ENCODE peak calls at places on chromosomes 2 and 18, in four cellular contexts. E, N, J and D are unnamed samples.
A peak's percentile ranks its signal among the peaks of the same experiment; 100 is the strongest.

GRCh38 chr2:162086904-162087303 is 12.9 kb upstream of the DPP4 start:
- DNase-seq in J (no peak), E (no peak), N (no peak), D (no peak)

GRCh38 chr2:172084734-172085459 is 410 bp upstream of the DLX1 start:
- DNase-seq in J (no peak), N (peak; percentile 77), E (peak; percentile 87), D (peak; percentile 40)

GRCh38 chr2:173145454-173145853 is 69.8 kb downstream of the MAP3K20 start:
- DNase-seq in N (no peak), E (no peak), J (no peak), D (no peak)

GRCh38 chr2:28640908-28641300 is 110.7 kb upstream of the PPP1CB start:
- DNase-seq in J (no peak), N (no peak), E (no peak), D (no peak)

GRCh38 chr18:23422751-23423418 is 30.2 kb upstream of the RIOK3 start:
- DNase-seq in E (no peak), J (no peak), N (peak; percentile 87), D (no peak)

GRCh38 chr18:74539289-74539688 is 5.0 kb downstream of the CNDP1 start:
- DNase-seq in E (no peak), J (no peak), N (no peak), D (no peak)

GRCh38 chr18:22609642-22610041 is 191.9 kb upstream of the CTAGE1 start:
- DNase-seq in N (no peak), E (no peak), J (no peak), D (no peak)

GRCh38 chr2:150466770-150467640 is 20.5 kb downstream of the RND3 start:
- DNase-seq in E (no peak), J (no peak), N (no peak), D (no peak)

GRCh38 chr2:50957880-50958279 is 74.1 kb downstream of the NRXN1 start:
- DNase-seq in E (peak; percentile 11), N (no peak), J (no peak), D (no peak)

GRCh38 chr18:2805970-2806943 is 40.5 kb upstream of the EMILIN2 start:
- DNase-seq in N (no peak), E (peak; percentile 11), J (no peak), D (no peak)

GRCh38 chr18:72672364-72673151 is 128.4 kb upstream of the CBLN2 start:
- DNase-seq in N (peak; percentile 14), E (no peak), J (no peak), D (no peak)

GRCh38 chr18:74139888-74140287 is 7.7 kb downstream of the FBXO15 start:
- DNase-seq in J (no peak), N (no peak), E (no peak), D (no peak)

GRCh38 chr18:2848145-2848878 is 1.5 kb downstream of the EMILIN2 start:
- DNase-seq in N (no peak), E (no peak), J (no peak), D (peak; percentile 14)

GRCh38 chr2:124908411-124908810 is 883.3 kb downstream of the CNTNAP5 start:
- DNase-seq in N (no peak), E (no peak), J (no peak), D (no peak)

GRCh38 chr2:65465857-65466256 is 33.5 kb upstream of the SPRED2 start:
- DNase-seq in E (no peak), J (no peak), N (no peak), D (no peak)

GRCh38 chr2:120904379-120904778 is 168.7 kb downstream of the GLI2 start:
- DNase-seq in N (no peak), J (no peak), E (no peak), D (no peak)

GRCh38 chr2:109244750-109245382 is 115.9 kb downstream of the SH3RF3 start:
- DNase-seq in J (no peak), E (no peak), N (no peak), D (no peak)

GRCh38 chr2:190896477-190896876 is 15.9 kb downstream of the GLS start:
- DNase-seq in J (no peak), E (no peak), N (no peak), D (no peak)

GRCh38 chr2:241542278-241542605 is 16.3 kb upstream of the BOK start:
- DNase-seq in N (no peak), E (no peak), J (no peak), D (no peak)

GRCh38 chr2:8681786-8682692 is at the start of gene ID2:
- DNase-seq in J (peak; percentile 96), E (peak; percentile 98), N (peak; percentile 100), D (peak; percentile 94)

GRCh38 chr2:8682719-8683667 is 1.1 kb downstream of the ID2 start:
- DNase-seq in N (peak; percentile 78), J (no peak), E (no peak), D (peak; percentile 31)

GRCh38 chr2:8684421-8684884 is 2.6 kb downstream of the ID2 start:
- DNase-seq in N (peak; percentile 78), E (no peak), J (no peak), D (peak; percentile 22)

GRCh38 chr2:8685697-8686358 is 4.0 kb downstream of the ID2 start:
- DNase-seq in N (peak; percentile 84), J (peak; percentile 80), E (no peak), D (peak; percentile 73)

GRCh38 chr2:8684885-8685696 is 3.2 kb downstream of the ID2 start:
- DNase-seq in N (peak; percentile 70), E (no peak), J (no peak), D (peak; percentile 30)
- H3K27ac ChIP-seq in N (peak overlapping the region; percentile 91), E (peak overlapping the region; percentile 33), J (peak overlapping the region; percentile 52), D (peak overlapping the region; percentile 45)

GRCh38 chr2:160566717-160567116 is 73.1 kb upstream of the RBMS1 start:
- DNase-seq in J (no peak), N (no peak), E (no peak), D (no peak)
- H3K27ac ChIP-seq in J (no peak overlapping the region), N (no peak overlapping the region), E (no peak overlapping the region), D (no peak overlapping the region)

DNA sequence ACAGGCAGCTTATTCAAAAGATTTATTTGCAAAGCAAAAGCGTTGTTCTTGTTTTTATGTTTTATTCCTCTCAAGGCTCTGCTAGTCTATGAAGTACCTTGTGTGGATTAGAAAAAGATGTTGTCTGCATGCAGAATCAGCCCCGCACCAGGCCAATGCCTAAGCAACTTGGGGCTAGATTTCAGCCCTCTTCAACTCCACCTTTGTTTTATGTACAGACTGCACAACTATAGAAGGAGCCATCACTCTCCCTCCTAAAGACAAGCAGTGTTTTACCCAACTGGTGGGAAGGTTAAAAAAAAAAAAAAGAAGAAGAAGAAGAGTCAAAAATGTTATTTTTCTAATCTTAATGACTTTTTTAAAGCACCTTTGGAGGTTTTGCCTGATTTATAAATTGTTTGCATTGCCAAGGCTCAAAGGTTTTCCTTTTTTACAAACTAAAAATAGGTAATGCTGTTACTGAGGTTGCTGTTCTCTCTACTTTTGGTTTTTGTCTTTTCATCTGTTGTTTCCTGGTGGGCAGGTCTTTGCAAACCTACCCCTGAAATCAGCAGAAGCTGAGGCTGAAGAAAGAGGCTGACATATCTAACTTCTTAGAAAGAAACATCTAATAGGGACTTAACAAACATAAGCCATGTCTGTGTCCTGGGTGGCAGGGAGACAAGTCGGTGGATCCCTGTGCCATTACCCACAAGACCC is 164.0 kb downstream of the SLC39A10 start:
- DNase-seq in J (no peak), E (no peak), N (no peak), D (no peak)
- H3K27ac ChIP-seq in J (no peak overlapping the region), E (no peak overlapping the region), N (no peak overlapping the region), D (no peak overlapping the region)

GRCh38 chr2:36408198-36408703 is 52.7 kb downstream of the CRIM1 start:
- DNase-seq in E (peak; percentile 34), J (no peak), N (no peak), D (no peak)

GRCh38 chr2:36409971-36410370 is 54.4 kb downstream of the CRIM1 start:
- DNase-seq in N (no peak), E (no peak), J (no peak), D (no peak)

GRCh38 chr2:36406296-36406695 is 50.7 kb downstream of the CRIM1 start:
- DNase-seq in E (no peak), J (no peak), N (no peak), D (no peak)

GRCh38 chr2:36405183-36405582 is 49.6 kb downstream of the CRIM1 start:
- DNase-seq in E (no peak), N (no peak), J (no peak), D (no peak)

GRCh38 chr2:36407403-36407802 is 51.8 kb downstream of the CRIM1 start:
- DNase-seq in E (no peak), N (no peak), J (no peak), D (no peak)
- H3K27ac ChIP-seq in E (no peak overlapping the region), N (no peak overlapping the region), J (no peak overlapping the region), D (no peak overlapping the region)

GRCh38 chr2:128752691-128753263 is 434.1 kb upstream of the HS6ST1 start:
- DNase-seq in J (no peak), N (peak; percentile 40), E (no peak), D (no peak)

GRCh38 chr2:128751751-128752150 is 433.1 kb upstream of the HS6ST1 start:
- DNase-seq in J (no peak), E (no peak), N (no peak), D (no peak)

GRCh38 chr2:128754246-128754724 is 435.6 kb upstream of the HS6ST1 start:
- DNase-seq in J (no peak), N (peak; percentile 93), E (no peak), D (no peak)

GRCh38 chr2:128755693-128756371 is 437.2 kb upstream of the HS6ST1 start:
- DNase-seq in N (no peak), E (no peak), J (no peak), D (no peak)

DNA sequence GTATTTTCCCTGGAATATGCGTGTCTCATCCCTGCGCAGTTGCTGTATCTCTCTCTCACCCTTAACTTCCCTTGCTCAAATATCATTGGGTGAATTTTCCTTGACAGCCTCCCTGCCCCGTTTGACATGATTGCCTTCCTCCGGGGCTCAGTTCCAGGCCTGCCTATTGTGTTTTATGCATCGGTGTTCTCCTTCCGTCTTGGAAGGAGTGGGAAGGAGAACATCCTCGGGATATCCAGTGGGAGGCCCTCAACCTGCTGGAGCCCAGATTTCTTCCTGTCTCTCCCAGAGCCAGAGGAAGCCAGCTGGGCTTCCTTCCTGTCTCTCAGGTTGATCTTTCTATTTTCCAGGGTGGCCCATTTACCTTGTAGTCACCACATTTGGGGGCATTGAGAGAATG is 434.7 kb upstream of the HS6ST1 start:
- DNase-seq in E (no peak), N (no peak), J (no peak), D (no peak)
- H3K27ac ChIP-seq in E (no peak overlapping the region), N (peak overlapping the region; percentile 99), J (no peak overlapping the region), D (no peak overlapping the region)